ENCODE peak calls at places on chromosome 18, in eight cellular contexts. P is cardiac muscle cell, R is adrenal gland, S is ovary, Z is type B pancreatic cell, I is heart left ventricle, C is AG10803, F is A549. Q is an unnamed sample.

GRCh38 chr18:7567487-7568425 is 640 bp downstream of the PTPRM start:
- DNase-seq in P (peak; percentile 79), R (peak; percentile 61), S (peak; percentile 38), Z (peak; percentile 72), I (peak; percentile 56), C (peak; percentile 68), F (peak; percentile 51), Q (peak; percentile 19)

GRCh38 chr18:8895341-8895740 is 190.0 kb downstream of the MTCL1 start:
- DNase-seq in P (no peak), R (no peak), S (no peak), Z (no peak), I (no peak), C (peak; percentile 51), F (no peak), Q (no peak)

GRCh38 chr18:8611916-8612576 is 2.8 kb downstream of the RAB12 start:
- DNase-seq in P (no peak), R (no peak), S (no peak), Z (no peak), I (no peak), C (no peak), F (no peak), Q (no peak)

GRCh38 chr18:22470141-22470510 is 52.4 kb upstream of the CTAGE1 start:
- DNase-seq in P (no peak), R (no peak), S (no peak), Z (no peak), I (no peak), C (peak; percentile 17), F (no peak), Q (no peak)

GRCh38 chr18:45687617-45688016 is 36.4 kb upstream of the SLC14A1 start:
- DNase-seq in P (no peak), R (no peak), S (no peak), Z (peak; percentile 59), I (no peak), C (no peak), F (no peak), Q (peak; percentile 38)

GRCh38 chr18:74587446-74587845 is 10.2 kb upstream of the ZNF407 start:
- DNase-seq in P (no peak), R (no peak), S (no peak), Z (no peak), I (no peak), C (no peak), F (no peak), Q (no peak)

GRCh38 chr18:72544092-72544886 is at the start of gene CBLN2:
- DNase-seq in P (peak; percentile 79), R (peak; percentile 26), S (no peak), Z (peak; percentile 83), I (no peak), C (peak; percentile 30), F (peak; percentile 58), Q (peak; percentile 76)

GRCh38 chr18:59881728-59882685 is 17.8 kb upstream of the PMAIP1 start:
- DNase-seq in P (peak; percentile 67), R (no peak), S (no peak), Z (no peak), I (no peak), C (peak; percentile 56), F (peak; percentile 64), Q (no peak)

GRCh38 chr18:43587538-43588153 is 310.4 kb upstream of the SYT4 start:
- DNase-seq in P (peak; percentile 63), R (no peak), S (no peak), Z (no peak), I (no peak), C (peak; percentile 45), F (peak; percentile 17), Q (peak; percentile 31)

GRCh38 chr18:34219651-34220050 is 5.1 kb downstream of the NOL4 start:
- DNase-seq in P (no peak), R (no peak), S (no peak), Z (no peak), I (no peak), C (no peak), F (no peak), Q (no peak)

GRCh38 chr18:74950479-74950878 is 258.5 kb downstream of the PTGR3 start:
- DNase-seq in P (no peak), R (no peak), S (no peak), Z (no peak), I (no peak), C (no peak), F (no peak), Q (no peak)

GRCh38 chr18:44805176-44805575 is 124.5 kb downstream of the SETBP1 start:
- DNase-seq in P (no peak), R (no peak), S (no peak), Z (no peak), I (no peak), C (no peak), F (no peak), Q (no peak)

GRCh38 chr18:72223733-72224132 is 320.4 kb downstream of the CBLN2 start:
- DNase-seq in P (no peak), R (no peak), S (no peak), Z (no peak), I (no peak), C (no peak), F (no peak), Q (no peak)

GRCh38 chr18:35616664-35617423 is 35.3 kb downstream of the GALNT1 start:
- DNase-seq in P (peak; percentile 77), R (no peak), S (no peak), Z (no peak), I (peak; percentile 16), C (peak; percentile 60), F (peak; percentile 71), Q (peak; percentile 61)
- TF ChIP-seq CTCF in P (no peak), R (no peak), S (no peak), Z (no peak), I (no peak), C (no peak), F (no peak), Q (no peak)

GRCh38 chr18:79576686-79577351 is 102.8 kb upstream of the CTDP1 start:
- DNase-seq in P (peak; percentile 86), R (peak; percentile 65), S (peak; percentile 81), Z (peak; percentile 66), I (peak; percentile 77), C (peak; percentile 32), F (no peak), Q (no peak)
- TF ChIP-seq CTCF in P (no peak), R (no peak), S (no peak), Z (no peak), I (no peak), C (no peak), F (no peak), Q (no peak)

DNA sequence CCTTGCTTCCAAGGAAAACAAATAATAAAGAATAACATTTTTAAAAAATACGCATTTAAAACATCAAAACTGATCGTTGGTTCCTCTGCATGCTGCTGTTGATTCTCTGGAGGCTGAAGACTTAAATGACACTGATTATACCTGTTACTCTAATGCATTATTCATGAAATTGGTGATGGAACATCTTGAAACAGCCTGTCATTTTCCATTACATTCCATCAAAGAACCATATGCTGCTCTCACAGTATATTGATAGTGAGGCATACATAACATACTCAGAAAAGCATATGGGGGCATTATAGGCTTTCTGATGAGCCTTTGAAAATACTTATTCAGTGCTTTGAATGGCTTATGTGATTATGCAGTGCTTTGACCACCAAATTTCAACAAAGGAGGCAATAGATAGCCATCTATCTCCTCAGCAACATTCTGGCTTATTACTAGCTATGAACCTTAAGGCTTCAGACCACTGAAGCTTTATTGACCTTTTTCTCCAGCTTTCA is 392.1 kb downstream of the CDH19 start:
- DNase-seq in P (no peak), R (no peak), S (no peak), Z (no peak), I (no peak), C (no peak), F (no peak), Q (no peak)
- TF ChIP-seq CTCF in P (no peak), R (no peak), S (no peak), Z (no peak), I (no peak), C (no peak), F (no peak), Q (no peak)

GRCh38 chr18:49859725-49860124 is 46.4 kb upstream of the ACAA2 start:
- DNase-seq in P (no peak), R (no peak), S (no peak), Z (no peak), I (no peak), C (no peak), F (no peak), Q (no peak)

GRCh38 chr18:49857708-49858107 is 44.4 kb upstream of the ACAA2 start:
- DNase-seq in P (no peak), R (no peak), S (no peak), Z (no peak), I (no peak), C (no peak), F (no peak), Q (no peak)

GRCh38 chr18:49856531-49856930 is 43.2 kb upstream of the ACAA2 start:
- DNase-seq in P (no peak), R (no peak), S (no peak), Z (no peak), I (no peak), C (no peak), F (no peak), Q (no peak)

GRCh38 chr18:49858309-49859005 is 45.1 kb upstream of the ACAA2 start:
- DNase-seq in P (peak; percentile 84), R (peak; percentile 58), S (peak; percentile 32), Z (no peak), I (peak; percentile 50), C (peak; percentile 64), F (peak; percentile 75), Q (peak; percentile 73)

GRCh38 chr18:49859006-49859359 is 45.6 kb upstream of the ACAA2 start:
- DNase-seq in P (no peak), R (no peak), S (no peak), Z (no peak), I (no peak), C (no peak), F (no peak), Q (no peak)
- TF ChIP-seq CTCF in P (no peak), R (peak; percentile 16), S (no peak), Z (peak; percentile 46), I (no peak), C (no peak), F (peak; percentile 18), Q (no peak)

Q was measured in GM10248.